ENCODE peak calls at places on chromosomes 4 and X, in nine cellular contexts. R is Panc1; S is central memory CD8-positive, alpha-beta T cell; I is activated naive CD8-positive, alpha-beta T cell treated with anti-CD3 and anti-CD28 coated beads, Interleukin-2, amount 10 ng/mL, durations not matched to agents 7 days and 5 days; L is RWPE2; A is stimulated activated effector memory CD8-positive, alpha-beta T cell treated with anti-CD3 and anti-CD28 coated beads, Interleukin-12 subunit alpha, Interleukin-12 subunit beta, amount 100 ng/mL, for 72 hours; P is T-helper 17 cell; X is upper lobe of right lung; N is CD8-positive, alpha-beta T cell. Q is an unnamed sample.

GRCh38 chrX:123475068-123475724 is 257.7 kb downstream of the THOC2 start:
- ATAC-seq in X (no peak), N (no peak), L (no peak), A (no peak), I (no peak), P (no peak), S (no peak), R (no peak), Q (no peak)

GRCh38 chrX:72309297-72310071 is 3.8 kb upstream of the CITED1 start:
- ATAC-seq in S (no peak), A (no peak), N (no peak), I (no peak), L (no peak), P (no peak), R (no peak), X (no peak), Q (no peak)

GRCh38 chr4:88028961-88029360 is 21.5 kb downstream of the PKD2 start:
- ATAC-seq in N (no peak), R (no peak), S (no peak), P (no peak), A (no peak), I (no peak), X (peak), L (no peak), Q (no peak)

GRCh38 chr4:23631255-23631950 is 258.4 kb downstream of the PPARGC1A start:
- ATAC-seq in L (no peak), N (no peak), S (no peak), A (no peak), P (no peak), R (no peak), I (no peak), X (peak), Q (no peak)

GRCh38 chr4:10809905-10810304 is 125.3 kb upstream of the CLNK start:
- ATAC-seq in A (peak), R (no peak), N (no peak), P (no peak), X (no peak), S (no peak), I (no peak), L (no peak), Q (no peak)

GRCh38 chr4:186726440-186727148 is 2.9 kb upstream of the FAT1 start:
- ATAC-seq in N (no peak), R (peak), I (no peak), S (no peak), X (peak), A (no peak), P (no peak), L (peak), Q (no peak)

GRCh38 chrX:151633157-151633556 is 62.1 kb upstream of the PRRG3 start:
- ATAC-seq in N (no peak), S (no peak), I (no peak), X (no peak), A (no peak), R (no peak), P (no peak), L (no peak), Q (no peak)

GRCh38 chr4:2402453-2402852 is 16.0 kb downstream of the ZFYVE28 start:
- ATAC-seq in P (peak), A (peak), L (peak), X (peak), I (peak), R (no peak), N (peak), S (no peak), Q (no peak)

GRCh38 chr4:87427518-87427868 is 5.1 kb downstream of the NUDT9 start:
- ATAC-seq in S (no peak), X (no peak), N (no peak), I (no peak), P (no peak), L (no peak), A (no peak), R (no peak), Q (no peak)

GRCh38 chr4:139461022-139461421 is 7.1 kb downstream of the RAB33B start:
- ATAC-seq in A (no peak), N (no peak), P (no peak), X (peak), R (peak), L (no peak), I (no peak), S (no peak), Q (no peak)

GRCh38 chr4:100657187-100657586 is 139.4 kb upstream of the EMCN start:
- ATAC-seq in N (no peak), L (no peak), R (no peak), S (no peak), A (no peak), I (no peak), P (no peak), X (no peak), Q (no peak)

GRCh38 chr4:6938237-6938636 is 28.6 kb downstream of the TBC1D14 start:
- ATAC-seq in L (no peak), A (no peak), I (no peak), S (no peak), P (no peak), N (no peak), R (no peak), X (peak), Q (peak)

GRCh38 chr4:169707958-169708643 is 49.6 kb downstream of the HPF1 start:
- ATAC-seq in P (no peak), X (no peak), A (no peak), I (no peak), L (no peak), N (no peak), S (no peak), R (no peak), Q (no peak)

GRCh38 chr4:31139767-31140166 is 419.6 kb downstream of the PCDH7 start:
- ATAC-seq in L (no peak), P (no peak), S (no peak), R (no peak), A (no peak), I (no peak), X (no peak), N (no peak), Q (no peak)

GRCh38 chr4:182876427-182876826 is 40.8 kb downstream of the DCTD start:
- ATAC-seq in N (no peak), L (no peak), X (no peak), P (no peak), S (no peak), R (no peak), I (no peak), A (no peak), Q (no peak)

GRCh38 chr4:105622269-105622668 is 69.8 kb downstream of the ARHGEF38 start:
- ATAC-seq in L (no peak), X (peak), A (no peak), P (no peak), R (no peak), N (no peak), S (no peak), I (no peak), Q (no peak)

GRCh38 chr4:77104405-77105292 is 28.9 kb upstream of the CCNI start:
- ATAC-seq in P (no peak), X (peak), A (no peak), L (peak), I (no peak), N (no peak), S (no peak), R (no peak), Q (no peak)